ENCODE peak calls at places on chromosome 3, in six cellular contexts. L is IMR-90, X is endodermal cell, O is K562, G is kidney, C is H9. R is an unnamed sample.

GRCh38 chr3:126121074-126121473 is 37.1 kb upstream of the SLC41A3 start:
- DNase-seq in L (no peak), X (peak; percentile 33), O (no peak), G (no peak), C (no peak), R (peak; percentile 8)

GRCh38 chr3:11716576-11717250 is 73.0 kb upstream of the VGLL4 start:
- DNase-seq in L (no peak), X (no peak), O (no peak), G (no peak), C (no peak), R (no peak)

GRCh38 chr3:130811552-130811951 is 64.9 kb upstream of the PIK3R4 start:
- DNase-seq in L (no peak), X (no peak), O (no peak), G (no peak), C (no peak), R (no peak)

GRCh38 chr3:42022355-42022754 is 60.5 kb upstream of the ULK4 start:
- DNase-seq in L (no peak), X (no peak), O (no peak), G (no peak), C (no peak), R (no peak)

GRCh38 chr3:83729576-83729975 is 1229.2 kb upstream of the CADM2 start:
- DNase-seq in L (no peak), X (no peak), O (no peak), G (no peak), C (no peak), R (no peak)

GRCh38 chr3:86801921-86802320 is 189.0 kb downstream of the VGLL3 start:
- DNase-seq in L (peak; percentile 61), X (no peak), O (no peak), G (no peak), C (no peak), R (no peak)

GRCh38 chr3:113255100-113255853 is 43.9 kb downstream of the BOC start:
- DNase-seq in L (peak; percentile 45), X (peak; percentile 72), O (no peak), G (no peak), C (peak; percentile 50), R (no peak)

GRCh38 chr3:194485876-194486539 is 794 bp downstream of the ATP13A3 start:
- DNase-seq in L (peak; percentile 31), X (peak; percentile 68), O (peak; percentile 65), G (peak; percentile 88), C (no peak), R (peak; percentile 45)

GRCh38 chr3:178536271-178537079 is at the start of gene KCNMB2:
- DNase-seq in L (no peak), X (peak; percentile 60), O (no peak), G (no peak), C (peak; percentile 63), R (no peak)

GRCh38 chr3:7144696-7145308 is 283.9 kb downstream of the GRM7 start:
- DNase-seq in L (no peak), X (peak; percentile 74), O (peak; percentile 23), G (no peak), C (peak; percentile 63), R (no peak)

GRCh38 chr3:15206662-15207576 is 873 bp downstream of the CAPN7 start:
- DNase-seq in L (peak; percentile 43), X (peak; percentile 63), O (no peak), G (no peak), C (peak; percentile 68), R (peak; percentile 47)

GRCh38 chr3:21752749-21753347 is 1.8 kb upstream of the ZNF385D start:
- DNase-seq in L (peak; percentile 49), X (no peak), O (no peak), G (no peak), C (no peak), R (no peak)

GRCh38 chr3:116473602-116474001 is 28.3 kb upstream of the LSAMP start:
- DNase-seq in L (peak; percentile 45), X (no peak), O (no peak), G (no peak), C (no peak), R (no peak)

GRCh38 chr3:108437439-108437838 is 73.0 kb downstream of the MYH15 start:
- DNase-seq in L (no peak), X (no peak), O (no peak), G (no peak), C (no peak), R (peak; percentile 85)

GRCh38 chr3:53554559-53555511 is 60.4 kb downstream of the CACNA1D start:
- DNase-seq in L (no peak), X (no peak), O (no peak), G (no peak), C (no peak), R (no peak)

GRCh38 chr3:152448091-152448490 is 179.4 kb downstream of the MBNL1 start:
- DNase-seq in L (no peak), X (no peak), O (no peak), G (no peak), C (no peak), R (no peak)

GRCh38 chr3:187838016-187838535 is 92.8 kb upstream of the BCL6 start:
- DNase-seq in L (no peak), X (no peak), O (no peak), G (no peak), C (no peak), R (no peak)

GRCh38 chr3:125129512-125129962 is 73.7 kb upstream of the HEG1 start:
- DNase-seq in L (peak; percentile 99), X (no peak), O (no peak), G (no peak), C (no peak), R (peak; percentile 56)

GRCh38 chr3:18079739-18080138 is 337.3 kb upstream of the TBC1D5 start:
- DNase-seq in L (peak; percentile 2), X (no peak), O (no peak), G (no peak), C (no peak), R (no peak)

GRCh38 chr3:70550723-70551319 is 238.4 kb upstream of the MDFIC2 start:
- DNase-seq in L (peak; percentile 54), X (peak; percentile 83), O (no peak), G (peak; percentile 69), C (peak; percentile 57), R (peak; percentile 77)

GRCh38 chr3:152497457-152497856 is 228.7 kb downstream of the MBNL1 start:
- DNase-seq in L (peak; percentile 24), X (no peak), O (no peak), G (no peak), C (no peak), R (no peak)

GRCh38 chr3:171328419-171329082 is 131.7 kb downstream of the TNIK start:
- DNase-seq in L (no peak), X (peak; percentile 69), O (no peak), G (peak; percentile 39), C (peak; percentile 45), R (peak; percentile 69)

GRCh38 chr3:23183731-23184130 is 19.4 kb upstream of the UBE2E2 start:
- DNase-seq in L (peak; percentile 60), X (peak; percentile 89), O (peak; percentile 15), G (no peak), C (peak; percentile 74), R (peak; percentile 32)

GRCh38 chr3:190359813-190360212 is 28.1 kb upstream of the CLDN16 start:
- DNase-seq in L (no peak), X (no peak), O (no peak), G (no peak), C (no peak), R (no peak)

GRCh38 chr3:12838179-12838965 is 3.0 kb downstream of the RPL32 start:
- DNase-seq in L (peak; percentile 29), X (no peak), O (no peak), G (no peak), C (no peak), R (no peak)
- H3K9ac ChIP-seq in L (peak overlapping the region; percentile 10), X (no peak overlapping the region), O (peak overlapping the region; percentile 98), G (no peak overlapping the region), C (peak overlapping the region; percentile 42), R (no peak overlapping the region)

GRCh38 chr3:52281980-52282801 is 3.7 kb upstream of the WDR82 start:
- DNase-seq in L (no peak), X (no peak), O (no peak), G (no peak), C (no peak), R (no peak)

GRCh38 chr3:52277972-52278509 is 408 bp downstream of the WDR82 start:
- DNase-seq in L (no peak), X (peak; percentile 85), O (peak; percentile 66), G (peak; percentile 89), C (no peak), R (peak; percentile 69)

GRCh38 chr3:52277071-52277964 is 1.1 kb downstream of the WDR82 start:
- DNase-seq in L (peak; percentile 58), X (peak; percentile 77), O (no peak), G (peak; percentile 95), C (peak; percentile 54), R (peak; percentile 81)

GRCh38 chr3:52280046-52280445 is 1.6 kb upstream of the WDR82 start:
- DNase-seq in L (no peak), X (no peak), O (no peak), G (no peak), C (no peak), R (no peak)

DNA sequence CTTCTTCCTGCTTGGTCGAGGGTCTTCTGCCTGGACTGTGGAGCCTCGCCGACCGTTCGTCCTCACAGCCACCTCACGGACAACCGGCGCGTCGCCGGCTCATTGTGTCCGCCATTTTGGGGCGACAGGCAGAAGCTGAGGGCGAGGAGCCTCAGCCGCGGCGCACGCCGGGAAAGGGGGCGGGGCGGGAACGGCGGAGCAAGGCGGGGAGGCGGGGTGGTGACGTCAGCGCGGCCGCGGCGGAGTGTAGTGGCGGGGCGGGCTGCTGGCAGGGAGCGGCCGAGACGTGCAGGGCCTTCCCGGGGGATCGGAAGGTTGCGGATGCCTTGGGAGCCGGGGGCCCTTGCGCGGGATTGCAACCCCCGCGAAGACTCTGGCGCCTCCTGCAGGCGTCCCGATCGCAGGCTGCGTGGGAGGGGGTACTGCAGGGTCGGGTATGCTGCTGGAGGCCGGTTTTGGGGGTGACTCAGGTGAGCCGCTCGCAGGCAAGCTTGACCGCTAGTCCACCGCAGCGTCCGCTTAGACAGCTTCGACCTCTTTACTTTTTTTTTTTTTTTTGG is at the start of gene WDR82:
- DNase-seq in L (peak; percentile 89), X (peak; percentile 99), O (peak; percentile 87), G (peak; percentile 99), C (peak; percentile 97), R (peak; percentile 98)
- TF ChIP-seq CTCF in L (peak; percentile 58), X (peak; percentile 76), O (peak; percentile 42), G (no peak), C (peak; percentile 78), R (peak; percentile 24)

DNA sequence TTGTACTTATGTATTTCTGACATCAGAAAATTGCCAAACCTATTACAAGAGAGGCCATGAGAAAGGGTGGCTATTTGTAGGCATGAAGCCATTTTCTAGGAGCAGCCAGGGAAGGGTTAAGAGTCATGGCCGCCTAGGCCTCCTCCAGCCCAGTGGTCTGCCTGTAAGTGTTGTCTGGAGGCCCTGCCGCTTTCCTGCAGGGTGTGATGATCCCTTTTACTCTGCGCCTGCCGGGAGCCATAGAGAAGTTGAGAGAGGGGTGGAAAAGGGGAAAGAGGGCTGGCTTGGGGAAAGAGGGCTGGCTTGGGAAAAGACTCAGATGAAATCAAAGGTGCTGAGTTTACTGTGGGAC is 29.1 kb upstream of the KCTD6 start:
- DNase-seq in L (no peak), X (peak; percentile 89), O (no peak), G (no peak), C (peak; percentile 67), R (no peak)
- H3K9ac ChIP-seq in L (no peak overlapping the region), X (no peak overlapping the region), O (no peak overlapping the region), G (no peak overlapping the region), C (no peak overlapping the region), R (no peak overlapping the region)

DNA sequence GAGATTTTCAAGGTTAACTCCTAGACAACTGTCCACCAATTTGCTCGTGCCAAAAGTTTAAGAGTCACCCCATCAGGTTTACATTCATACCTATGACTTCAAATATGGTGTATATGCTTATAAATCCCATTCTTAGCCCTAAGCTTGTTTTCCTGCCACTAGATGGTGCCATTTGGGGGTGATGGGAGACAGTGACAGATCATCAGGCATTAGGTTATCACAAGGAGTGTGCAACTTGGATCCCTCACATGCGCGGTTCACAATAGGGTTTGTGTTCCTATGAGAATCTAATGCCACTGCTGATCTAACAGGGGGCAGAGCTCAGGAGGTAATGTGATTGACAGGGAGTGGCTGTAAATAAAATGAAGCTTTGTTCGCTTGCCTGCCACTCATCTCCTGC is 182.7 kb downstream of the CNTN6 start:
- DNase-seq in L (no peak), X (peak; percentile 69), O (no peak), G (no peak), C (peak; percentile 41), R (peak; percentile 25)
- TF ChIP-seq CTCF in L (no peak), X (peak; percentile 70), O (peak; percentile 30), G (peak; percentile 11), C (peak; percentile 73), R (no peak)